ENCODE peak calls at places on chromosome 15, in four cellular contexts. C, H, A and V are unnamed samples.

GRCh38 chr15:89364741-89365450 is 30.3 kb upstream of the POLG start:
- DNase-seq in H (no peak), A (no peak), C (no peak), V (no peak)

GRCh38 chr15:40105517-40106202 is 3.0 kb downstream of the BMF start:
- DNase-seq in A (no peak), C (no peak), H (peak), V (no peak)

GRCh38 chr15:52076889-52077781 is 35.4 kb downstream of the BCL2L10 start:
- DNase-seq in A (peak), C (no peak), H (no peak), V (no peak)

GRCh38 chr15:89998141-89998661 is 2.9 kb upstream of the ZNF710 start:
- DNase-seq in C (no peak), A (peak), H (no peak), V (no peak)

GRCh38 chr15:34583399-34584320 is at the start of gene GOLGA8B:
- DNase-seq in A (peak), H (peak), C (peak), V (peak)

GRCh38 chr15:51600114-51600513 is 22.5 kb downstream of the DMXL2 start:
- DNase-seq in C (no peak), A (peak), H (no peak), V (no peak)

GRCh38 chr15:94704421-94704820 is 473.1 kb downstream of the MCTP2 start:
- DNase-seq in C (no peak), H (no peak), A (no peak), V (no peak)

GRCh38 chr15:71333839-71334238 is 218.6 kb downstream of the THSD4 start:
- DNase-seq in H (no peak), A (peak), C (no peak), V (no peak)

GRCh38 chr15:59447367-59447766 is 9.4 kb downstream of the FAM81A start:
- DNase-seq in A (no peak), C (no peak), H (no peak), V (no peak)

GRCh38 chr15:57343018-57343417 is 33.3 kb upstream of the CGNL1 start:
- DNase-seq in H (no peak), A (no peak), C (no peak), V (no peak)

GRCh38 chr15:90075420-90076289 is 26.6 kb downstream of the IDH2 start:
- DNase-seq in A (no peak), C (no peak), H (peak), V (no peak)

GRCh38 chr15:50162988-50163718 is 18.8 kb upstream of the SLC27A2 start:
- DNase-seq in H (no peak), C (no peak), A (peak), V (no peak)

GRCh38 chr15:88476635-88477038 is 9.1 kb downstream of the MRPS11 start:
- DNase-seq in A (peak), C (no peak), H (no peak), V (no peak)